ENCODE peak calls at places on chromosomes 2 and 18, in eight cellular contexts. One of them, this sample, is unnamed.
A peak's percentile ranks its signal among the peaks of the same experiment; 100 is the strongest.

GRCh38 chr2:85584354-85584856 is at the start of gene VAMP5:
- DNase-seq in body of pancreas: no peak
- DNase-seq in upper lobe of right lung: no peak
- DNase-seq in neural progenitor cell: peak; percentile 49
- DNase-seq in cardiac muscle cell: no peak
- DNase-seq in left ventricle myocardium inferior: peak; percentile 58
- DNase-seq in lung: no peak
- DNase-seq in effector memory CD4-positive, alpha-beta T cell: peak; percentile 32
- DNase-seq in this sample: peak; percentile 57

GRCh38 chr2:63861220-63861822 is 19.6 kb downstream of the UGP2 start:
- DNase-seq in body of pancreas: peak; percentile 65
- DNase-seq in upper lobe of right lung: no peak
- DNase-seq in neural progenitor cell: peak; percentile 59
- DNase-seq in cardiac muscle cell: peak; percentile 57
- DNase-seq in left ventricle myocardium inferior: no peak
- DNase-seq in lung: peak; percentile 42
- DNase-seq in effector memory CD4-positive, alpha-beta T cell: peak; percentile 45
- DNase-seq in this sample: peak; percentile 61

GRCh38 chr2:199108056-199108455 is 349.7 kb downstream of the SATB2 start:
- DNase-seq in body of pancreas: no peak
- DNase-seq in upper lobe of right lung: no peak
- DNase-seq in neural progenitor cell: no peak
- DNase-seq in cardiac muscle cell: no peak
- DNase-seq in left ventricle myocardium inferior: no peak
- DNase-seq in lung: no peak
- DNase-seq in effector memory CD4-positive, alpha-beta T cell: no peak
- DNase-seq in this sample: no peak

GRCh38 chr2:157443795-157444642 is at the start of gene CYTIP:
- DNase-seq in body of pancreas: no peak
- DNase-seq in upper lobe of right lung: peak; percentile 61
- DNase-seq in neural progenitor cell: no peak
- DNase-seq in cardiac muscle cell: no peak
- DNase-seq in left ventricle myocardium inferior: no peak
- DNase-seq in lung: peak; percentile 36
- DNase-seq in effector memory CD4-positive, alpha-beta T cell: peak; percentile 40
- DNase-seq in this sample: no peak

GRCh38 chr2:85889648-85890281 is 975 bp upstream of the ST3GAL5 start:
- DNase-seq in body of pancreas: peak; percentile 51
- DNase-seq in upper lobe of right lung: peak; percentile 78
- DNase-seq in neural progenitor cell: peak; percentile 45
- DNase-seq in cardiac muscle cell: no peak
- DNase-seq in left ventricle myocardium inferior: no peak
- DNase-seq in lung: peak; percentile 53
- DNase-seq in effector memory CD4-positive, alpha-beta T cell: no peak
- DNase-seq in this sample: no peak

GRCh38 chr2:45257820-45258219 is 248.6 kb upstream of the SIX2 start:
- DNase-seq in body of pancreas: no peak
- DNase-seq in upper lobe of right lung: no peak
- DNase-seq in neural progenitor cell: peak; percentile 41
- DNase-seq in cardiac muscle cell: no peak
- DNase-seq in left ventricle myocardium inferior: no peak
- DNase-seq in lung: no peak
- DNase-seq in effector memory CD4-positive, alpha-beta T cell: no peak
- DNase-seq in this sample: no peak

GRCh38 chr2:27742571-27742970 is 28.9 kb upstream of the MRPL33 start:
- DNase-seq in body of pancreas: no peak
- DNase-seq in upper lobe of right lung: no peak
- DNase-seq in neural progenitor cell: no peak
- DNase-seq in cardiac muscle cell: no peak
- DNase-seq in left ventricle myocardium inferior: no peak
- DNase-seq in lung: no peak
- DNase-seq in effector memory CD4-positive, alpha-beta T cell: no peak
- DNase-seq in this sample: no peak

GRCh38 chr2:14445670-14446069 is 186.8 kb upstream of the LRATD1 start:
- DNase-seq in body of pancreas: no peak
- DNase-seq in upper lobe of right lung: no peak
- DNase-seq in neural progenitor cell: no peak
- DNase-seq in cardiac muscle cell: no peak
- DNase-seq in left ventricle myocardium inferior: no peak
- DNase-seq in lung: no peak
- DNase-seq in effector memory CD4-positive, alpha-beta T cell: no peak
- DNase-seq in this sample: no peak

GRCh38 chr2:71082402-71083252 is 14.2 kb downstream of the NAGK start:
- DNase-seq in body of pancreas: no peak
- DNase-seq in upper lobe of right lung: no peak
- DNase-seq in neural progenitor cell: no peak
- DNase-seq in cardiac muscle cell: no peak
- DNase-seq in left ventricle myocardium inferior: no peak
- DNase-seq in lung: no peak
- DNase-seq in effector memory CD4-positive, alpha-beta T cell: no peak
- DNase-seq in this sample: no peak

GRCh38 chr18:68742206-68742605 is 27.3 kb upstream of the TMX3 start:
- DNase-seq in body of pancreas: no peak
- DNase-seq in upper lobe of right lung: no peak
- DNase-seq in neural progenitor cell: no peak
- DNase-seq in cardiac muscle cell: no peak
- DNase-seq in left ventricle myocardium inferior: no peak
- DNase-seq in lung: no peak
- DNase-seq in effector memory CD4-positive, alpha-beta T cell: no peak
- DNase-seq in this sample: no peak

GRCh38 chr2:224927671-224928173 is 114.5 kb downstream of the DOCK10 start:
- DNase-seq in body of pancreas: no peak
- DNase-seq in upper lobe of right lung: no peak
- DNase-seq in neural progenitor cell: no peak
- DNase-seq in cardiac muscle cell: no peak
- DNase-seq in left ventricle myocardium inferior: no peak
- DNase-seq in lung: peak; percentile 38
- DNase-seq in effector memory CD4-positive, alpha-beta T cell: peak; percentile 50
- DNase-seq in this sample: no peak

GRCh38 chr2:133814890-133815289 is 246.6 kb upstream of the NCKAP5 start:
- DNase-seq in body of pancreas: no peak
- DNase-seq in upper lobe of right lung: no peak
- DNase-seq in neural progenitor cell: no peak
- DNase-seq in cardiac muscle cell: no peak
- DNase-seq in left ventricle myocardium inferior: no peak
- DNase-seq in lung: no peak
- DNase-seq in effector memory CD4-positive, alpha-beta T cell: no peak
- DNase-seq in this sample: no peak

GRCh38 chr2:224882291-224883171 is 159.7 kb downstream of the DOCK10 start:
- DNase-seq in body of pancreas: no peak
- DNase-seq in upper lobe of right lung: no peak
- DNase-seq in neural progenitor cell: no peak
- DNase-seq in cardiac muscle cell: no peak
- DNase-seq in left ventricle myocardium inferior: no peak
- DNase-seq in lung: no peak
- DNase-seq in effector memory CD4-positive, alpha-beta T cell: no peak
- DNase-seq in this sample: no peak

GRCh38 chr2:66446178-66446860 is 11.4 kb downstream of the MEIS1 start:
- DNase-seq in body of pancreas: peak; percentile 71
- DNase-seq in upper lobe of right lung: no peak
- DNase-seq in neural progenitor cell: peak; percentile 76
- DNase-seq in cardiac muscle cell: peak; percentile 72
- DNase-seq in left ventricle myocardium inferior: peak; percentile 44
- DNase-seq in lung: no peak
- DNase-seq in effector memory CD4-positive, alpha-beta T cell: no peak
- DNase-seq in this sample: peak; percentile 41

GRCh38 chr2:196291873-196292800 is 120.8 kb upstream of the STK17B start:
- DNase-seq in body of pancreas: no peak
- DNase-seq in upper lobe of right lung: no peak
- DNase-seq in neural progenitor cell: no peak
- DNase-seq in cardiac muscle cell: peak; percentile 42
- DNase-seq in left ventricle myocardium inferior: no peak
- DNase-seq in lung: peak; percentile 65
- DNase-seq in effector memory CD4-positive, alpha-beta T cell: no peak
- DNase-seq in this sample: no peak

GRCh38 chr18:43789234-43790000 is 512.1 kb upstream of the SYT4 start:
- DNase-seq in body of pancreas: no peak
- DNase-seq in upper lobe of right lung: no peak
- DNase-seq in neural progenitor cell: peak; percentile 23
- DNase-seq in cardiac muscle cell: peak; percentile 30
- DNase-seq in left ventricle myocardium inferior: no peak
- DNase-seq in lung: no peak
- DNase-seq in effector memory CD4-positive, alpha-beta T cell: no peak
- DNase-seq in this sample: no peak

GRCh38 chr2:114022360-114023085 is 132.6 kb downstream of the ACTR3 start:
- DNase-seq in body of pancreas: no peak
- DNase-seq in upper lobe of right lung: no peak
- DNase-seq in neural progenitor cell: no peak
- DNase-seq in cardiac muscle cell: no peak
- DNase-seq in left ventricle myocardium inferior: no peak
- DNase-seq in lung: no peak
- DNase-seq in effector memory CD4-positive, alpha-beta T cell: no peak
- DNase-seq in this sample: no peak

GRCh38 chr2:217939220-217939619 is 63.6 kb downstream of the TNS1 start:
- DNase-seq in body of pancreas: no peak
- DNase-seq in upper lobe of right lung: peak; percentile 46
- DNase-seq in neural progenitor cell: no peak
- DNase-seq in cardiac muscle cell: no peak
- DNase-seq in left ventricle myocardium inferior: no peak
- DNase-seq in lung: no peak
- DNase-seq in effector memory CD4-positive, alpha-beta T cell: no peak
- DNase-seq in this sample: no peak

GRCh38 chr2:2640818-2641217 is 309.7 kb upstream of the MYT1L start:
- DNase-seq in body of pancreas: no peak
- DNase-seq in upper lobe of right lung: no peak
- DNase-seq in neural progenitor cell: no peak
- DNase-seq in cardiac muscle cell: no peak
- DNase-seq in left ventricle myocardium inferior: no peak
- DNase-seq in lung: no peak
- DNase-seq in effector memory CD4-positive, alpha-beta T cell: no peak
- DNase-seq in this sample: no peak

GRCh38 chr2:143259368-143259958 is 130.2 kb downstream of the ARHGAP15 start:
- DNase-seq in body of pancreas: peak; percentile 57
- DNase-seq in upper lobe of right lung: no peak
- DNase-seq in neural progenitor cell: peak; percentile 82
- DNase-seq in cardiac muscle cell: peak; percentile 82
- DNase-seq in left ventricle myocardium inferior: peak; percentile 29
- DNase-seq in lung: peak; percentile 63
- DNase-seq in effector memory CD4-positive, alpha-beta T cell: peak; percentile 67
- DNase-seq in this sample: peak; percentile 61

GRCh38 chr2:229731916-229732315 is 17.6 kb upstream of the DNER start:
- DNase-seq in body of pancreas: no peak
- DNase-seq in upper lobe of right lung: no peak
- DNase-seq in neural progenitor cell: no peak
- DNase-seq in cardiac muscle cell: no peak
- DNase-seq in left ventricle myocardium inferior: peak; percentile 31
- DNase-seq in lung: no peak
- DNase-seq in effector memory CD4-positive, alpha-beta T cell: no peak
- DNase-seq in this sample: no peak

GRCh38 chr2:173831312-173832229 is 133.6 kb downstream of the SP3 start:
- DNase-seq in body of pancreas: peak; percentile 23
- DNase-seq in upper lobe of right lung: no peak
- DNase-seq in neural progenitor cell: peak; percentile 11
- DNase-seq in cardiac muscle cell: peak; percentile 53
- DNase-seq in left ventricle myocardium inferior: peak; percentile 69
- DNase-seq in lung: peak; percentile 43
- DNase-seq in effector memory CD4-positive, alpha-beta T cell: no peak
- DNase-seq in this sample: peak; percentile 84

GRCh38 chr2:73892631-73893329 is at the start of gene ACTG2:
- DNase-seq in body of pancreas: no peak
- DNase-seq in upper lobe of right lung: no peak
- DNase-seq in neural progenitor cell: no peak
- DNase-seq in cardiac muscle cell: no peak
- DNase-seq in left ventricle myocardium inferior: no peak
- DNase-seq in lung: no peak
- DNase-seq in effector memory CD4-positive, alpha-beta T cell: no peak
- DNase-seq in this sample: no peak

GRCh38 chr2:240023792-240024191 is 1.4 kb downstream of the NDUFA10 start:
- DNase-seq in body of pancreas: no peak
- DNase-seq in upper lobe of right lung: no peak
- DNase-seq in neural progenitor cell: no peak
- DNase-seq in cardiac muscle cell: no peak
- DNase-seq in left ventricle myocardium inferior: no peak
- DNase-seq in lung: no peak
- DNase-seq in effector memory CD4-positive, alpha-beta T cell: no peak
- DNase-seq in this sample: no peak
- H3K4me3 ChIP-seq in body of pancreas: no peak overlapping the region
- H3K4me3 ChIP-seq in upper lobe of right lung: peak overlapping the region; percentile 99
- H3K4me3 ChIP-seq in neural progenitor cell: peak overlapping the region; percentile 99
- H3K4me3 ChIP-seq in cardiac muscle cell: peak overlapping the region; percentile 64
- H3K4me3 ChIP-seq in left ventricle myocardium inferior: peak overlapping the region; percentile 92
- H3K4me3 ChIP-seq in lung: no peak overlapping the region
- H3K4me3 ChIP-seq in effector memory CD4-positive, alpha-beta T cell: no peak overlapping the region
- H3K4me3 ChIP-seq in this sample: peak overlapping the region; percentile 96

DNA sequence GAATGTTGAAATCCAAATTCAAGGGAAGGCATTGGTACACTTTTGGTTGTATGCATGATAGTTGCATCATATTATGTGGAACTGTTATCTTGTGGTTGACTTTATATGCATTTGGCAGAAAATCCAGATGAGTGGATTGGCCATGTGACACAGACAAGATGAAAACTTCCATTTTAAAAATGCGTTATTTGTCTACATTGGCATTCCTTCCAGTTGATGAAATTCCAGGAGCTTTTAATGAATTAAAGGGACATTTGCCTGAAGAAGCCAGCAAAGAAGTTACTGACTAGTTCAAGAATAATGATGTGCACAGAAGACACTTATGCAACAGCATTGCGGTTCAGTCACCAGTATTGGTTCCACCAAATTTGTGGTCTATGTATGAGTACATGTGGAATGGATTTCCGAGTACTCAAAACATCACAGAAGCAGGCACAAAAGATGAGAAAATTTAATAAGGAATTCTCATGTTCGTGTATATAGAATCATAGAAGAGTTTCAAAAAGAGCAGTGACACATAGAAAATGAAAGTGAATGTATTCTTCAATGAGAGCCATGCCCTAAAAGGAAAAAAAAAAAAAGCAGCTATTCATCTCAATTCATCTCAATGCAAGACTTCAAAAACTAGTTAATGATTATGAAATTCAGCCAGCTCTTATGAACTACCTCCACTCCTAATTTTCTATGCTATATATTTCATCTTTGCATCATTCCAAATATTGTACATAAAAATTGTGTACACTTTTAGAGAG is 232.1 kb downstream of the RBM43 start:
- DNase-seq in body of pancreas: no peak
- DNase-seq in upper lobe of right lung: no peak
- DNase-seq in neural progenitor cell: no peak
- DNase-seq in cardiac muscle cell: no peak
- DNase-seq in left ventricle myocardium inferior: no peak
- DNase-seq in lung: no peak
- DNase-seq in effector memory CD4-positive, alpha-beta T cell: no peak
- DNase-seq in this sample: no peak
- H3K4me1 ChIP-seq in body of pancreas: no peaks in the 10 kb centered on the region
- H3K4me1 ChIP-seq in upper lobe of right lung: peaks cover 4% of the 10 kb centered on the region
- H3K4me1 ChIP-seq in neural progenitor cell: no peaks in the 10 kb centered on the region
- H3K4me1 ChIP-seq in cardiac muscle cell: no peaks in the 10 kb centered on the region
- H3K4me1 ChIP-seq in left ventricle myocardium inferior: peaks cover 6% of the 10 kb centered on the region
- H3K4me1 ChIP-seq in lung: no peaks in the 10 kb centered on the region
- H3K4me1 ChIP-seq in effector memory CD4-positive, alpha-beta T cell: no peaks in the 10 kb centered on the region
- H3K4me1 ChIP-seq in this sample: peaks cover 23% of the 10 kb centered on the region

GRCh38 chr2:20106746-20107145 is 55.3 kb upstream of the LAPTM4A start:
- DNase-seq in body of pancreas: peak; percentile 62
- DNase-seq in upper lobe of right lung: peak; percentile 78
- DNase-seq in neural progenitor cell: peak; percentile 83
- DNase-seq in cardiac muscle cell: peak; percentile 60
- DNase-seq in left ventricle myocardium inferior: peak; percentile 42
- DNase-seq in lung: peak; percentile 67
- DNase-seq in effector memory CD4-positive, alpha-beta T cell: no peak
- DNase-seq in this sample: peak; percentile 59
- H3K4me3 ChIP-seq in body of pancreas: no peak overlapping the region
- H3K4me3 ChIP-seq in upper lobe of right lung: peak overlapping the region; percentile 10
- H3K4me3 ChIP-seq in neural progenitor cell: peak overlapping the region; percentile 33
- H3K4me3 ChIP-seq in cardiac muscle cell: no peak overlapping the region
- H3K4me3 ChIP-seq in left ventricle myocardium inferior: peak overlapping the region; percentile 53
- H3K4me3 ChIP-seq in lung: no peak overlapping the region
- H3K4me3 ChIP-seq in effector memory CD4-positive, alpha-beta T cell: no peak overlapping the region
- H3K4me3 ChIP-seq in this sample: peak overlapping the region; percentile 38

GRCh38 chr2:23545391-23545790 is 160.4 kb downstream of the KLHL29 start:
- DNase-seq in body of pancreas: no peak
- DNase-seq in upper lobe of right lung: no peak
- DNase-seq in neural progenitor cell: no peak
- DNase-seq in cardiac muscle cell: no peak
- DNase-seq in left ventricle myocardium inferior: no peak
- DNase-seq in lung: no peak
- DNase-seq in effector memory CD4-positive, alpha-beta T cell: no peak
- DNase-seq in this sample: no peak
- H3K4me1 ChIP-seq in body of pancreas: no peaks in the 10 kb centered on the region
- H3K4me1 ChIP-seq in upper lobe of right lung: peaks cover 3% of the 10 kb centered on the region
- H3K4me1 ChIP-seq in neural progenitor cell: peaks cover 8% of the 10 kb centered on the region
- H3K4me1 ChIP-seq in cardiac muscle cell: peaks cover 7% of the 10 kb centered on the region
- H3K4me1 ChIP-seq in left ventricle myocardium inferior: peaks cover 39% of the 10 kb centered on the region
- H3K4me1 ChIP-seq in lung: no peaks in the 10 kb centered on the region
- H3K4me1 ChIP-seq in effector memory CD4-positive, alpha-beta T cell: no peaks in the 10 kb centered on the region
- H3K4me1 ChIP-seq in this sample: peaks cover 6% of the 10 kb centered on the region

This sample was measured in heart right ventricle.